ENCODE peak calls at places on chromosomes 13 and 19, in seven cellular contexts. M is stimulated activated CD8-positive, alpha-beta memory T cell treated with anti-CD3 and anti-CD28 coated beads, Interleukin-7, amount 100 ng/mL, for 24 hours; L is activated CD4-positive, alpha-beta T cell treated with anti-CD3 and anti-CD28 coated beads, Interleukin-2, amount 50 U/mL, for 1 hour; F is foreskin keratinocyte; A is midbrain; N is activated T-helper 1 cell treated with anti-CD3 and anti-CD28 coated beads, Interleukin-2, amount 50 U/mL, for 16 hours; C is smooth muscle cell of the brain vasculature. K is an unnamed sample.

GRCh38 chr13:44930280-44930679 is 59.0 kb downstream of the NUFIP1 start:
- DNase-seq in M (no peak), L (no peak), F (no peak), A (no peak), N (no peak), C (no peak), K (no peak)

GRCh38 chr19:44552324-44552723 is 22.8 kb upstream of the CEACAM20 start:
- DNase-seq in M (peak), L (no peak), F (peak), A (no peak), N (no peak), C (no peak), K (no peak)

GRCh38 chr13:109707044-109707794 is 79.2 kb downstream of the IRS2 start:
- DNase-seq in M (no peak), L (no peak), F (no peak), A (no peak), N (no peak), C (no peak), K (no peak)

GRCh38 chr13:108915634-108916497 is 286.5 kb downstream of the MYO16 start:
- DNase-seq in M (peak), L (peak), F (peak), A (peak), N (peak), C (peak), K (peak)

GRCh38 chr19:406121-406711 is 2.7 kb downstream of the C2CD4C start:
- DNase-seq in M (no peak), L (no peak), F (no peak), A (no peak), N (no peak), C (no peak), K (no peak)

GRCh38 chr19:50906217-50906616 is 5.0 kb downstream of the KLK4 start:
- DNase-seq in M (peak), L (no peak), F (no peak), A (no peak), N (no peak), C (no peak), K (no peak)

GRCh38 chr19:29694669-29695627 is 20.1 kb downstream of the C19orf12 start:
- DNase-seq in M (peak), L (peak), F (no peak), A (peak), N (peak), C (no peak), K (peak)

GRCh38 chr13:41648314-41648935 is 191.1 kb downstream of the RGCC start:
- DNase-seq in M (no peak), L (no peak), F (peak), A (no peak), N (no peak), C (peak), K (no peak)

GRCh38 chr13:106440846-106441245 is 94.6 kb downstream of the EFNB2 start:
- DNase-seq in M (no peak), L (no peak), F (no peak), A (no peak), N (no peak), C (no peak), K (no peak)

GRCh38 chr19:18336121-18336520 is 4.3 kb upstream of the PGPEP1 start:
- DNase-seq in M (no peak), L (no peak), F (no peak), A (no peak), N (no peak), C (no peak), K (no peak)